ENCODE peak calls at places on chromosome 6, in four cellular contexts. One of them, this sample, is unnamed.

GRCh38 chr6:66849843-66850242 is 1142.8 kb upstream of the EYS start:
- DNase-seq in heart right ventricle: no peak
- DNase-seq in globus pallidus: no peak
- DNase-seq in neural crest cell: no peak
- DNase-seq in this sample: no peak

GRCh38 chr6:156185113-156185512 is 592.1 kb upstream of the ARID1B start:
- DNase-seq in globus pallidus: no peak
- DNase-seq in neural crest cell: no peak
- DNase-seq in heart right ventricle: no peak
- DNase-seq in this sample: no peak

GRCh38 chr6:118581489-118581959 is 33.4 kb downstream of the PLN start:
- DNase-seq in neural crest cell: no peak
- DNase-seq in globus pallidus: no peak
- DNase-seq in heart right ventricle: no peak
- DNase-seq in this sample: no peak

GRCh38 chr6:2111162-2111677 is 134.2 kb downstream of the GMDS start:
- DNase-seq in globus pallidus: no peak
- DNase-seq in heart right ventricle: no peak
- DNase-seq in neural crest cell: no peak
- DNase-seq in this sample: no peak

GRCh38 chr6:34745277-34746103 is 11.8 kb upstream of the SNRPC start:
- DNase-seq in neural crest cell: no peak
- DNase-seq in heart right ventricle: no peak
- DNase-seq in globus pallidus: no peak
- DNase-seq in this sample: no peak

GRCh38 chr6:105484238-105485161 is 81.6 kb upstream of the PREP start:
- DNase-seq in heart right ventricle: no peak
- DNase-seq in globus pallidus: peak; percentile 52
- DNase-seq in neural crest cell: no peak
- DNase-seq in this sample: no peak

GRCh38 chr6:125509477-125509876 is 207.7 kb upstream of the HDDC2 start:
- DNase-seq in heart right ventricle: no peak
- DNase-seq in neural crest cell: no peak
- DNase-seq in globus pallidus: no peak
- DNase-seq in this sample: no peak

GRCh38 chr6:25312703-25313102 is 33.5 kb downstream of the CARMIL1 start:
- DNase-seq in neural crest cell: no peak
- DNase-seq in heart right ventricle: no peak
- DNase-seq in globus pallidus: no peak
- DNase-seq in this sample: no peak

GRCh38 chr6:154852700-154853099 is 119.5 kb downstream of the SCAF8 start:
- DNase-seq in globus pallidus: no peak
- DNase-seq in heart right ventricle: no peak
- DNase-seq in neural crest cell: no peak
- DNase-seq in this sample: no peak

GRCh38 chr6:37635319-37635718 is 62.4 kb downstream of the MDGA1 start:
- DNase-seq in globus pallidus: no peak
- DNase-seq in heart right ventricle: no peak
- DNase-seq in neural crest cell: no peak
- DNase-seq in this sample: no peak

GRCh38 chr6:117399924-117400323 is 25.8 kb downstream of the ROS1 start:
- DNase-seq in globus pallidus: no peak
- DNase-seq in neural crest cell: no peak
- DNase-seq in heart right ventricle: no peak
- DNase-seq in this sample: no peak

GRCh38 chr6:146915671-146916127 is 288.5 kb upstream of the STXBP5 start:
- DNase-seq in neural crest cell: no peak
- DNase-seq in heart right ventricle: no peak
- DNase-seq in globus pallidus: no peak
- DNase-seq in this sample: no peak

GRCh38 chr6:13733178-13733851 is 21.7 kb upstream of the RANBP9 start:
- DNase-seq in heart right ventricle: peak; percentile 22
- DNase-seq in globus pallidus: peak; percentile 12
- DNase-seq in neural crest cell: no peak
- DNase-seq in this sample: no peak

GRCh38 chr6:17101422-17102257 is at the start of gene STMND1:
- DNase-seq in globus pallidus: no peak
- DNase-seq in heart right ventricle: peak; percentile 25
- DNase-seq in neural crest cell: peak; percentile 17
- DNase-seq in this sample: no peak

GRCh38 chr6:157869673-157870302 is 46.7 kb downstream of the SNX9 start:
- DNase-seq in neural crest cell: no peak
- DNase-seq in globus pallidus: no peak
- DNase-seq in heart right ventricle: no peak
- DNase-seq in this sample: no peak

GRCh38 chr6:53466257-53466656 is 78.6 kb downstream of the GCLC start:
- DNase-seq in heart right ventricle: no peak
- DNase-seq in globus pallidus: no peak
- DNase-seq in neural crest cell: no peak
- DNase-seq in this sample: no peak

GRCh38 chr6:154352898-154353585 is 3.6 kb downstream of the IPCEF1 start:
- DNase-seq in neural crest cell: no peak
- DNase-seq in globus pallidus: no peak
- DNase-seq in heart right ventricle: no peak
- DNase-seq in this sample: no peak

GRCh38 chr6:117908246-117909107 is 1.4 kb downstream of the SLC35F1 start:
- DNase-seq in heart right ventricle: peak; percentile 10
- DNase-seq in globus pallidus: peak; percentile 12
- DNase-seq in neural crest cell: peak; percentile 48
- DNase-seq in this sample: no peak

GRCh38 chr6:116217069-116217468 is 36.8 kb downstream of the TSPYL4 start:
- DNase-seq in neural crest cell: no peak
- DNase-seq in globus pallidus: peak; percentile 48
- DNase-seq in heart right ventricle: no peak
- DNase-seq in this sample: no peak

GRCh38 chr6:125598422-125598821 is 151.0 kb upstream of the HEY2 start:
- DNase-seq in globus pallidus: peak; percentile 10
- DNase-seq in heart right ventricle: peak; percentile 39
- DNase-seq in neural crest cell: no peak
- DNase-seq in this sample: no peak

GRCh38 chr6:136930528-136930927 is 8.4 kb downstream of the SLC35D3 start:
- DNase-seq in globus pallidus: no peak
- DNase-seq in heart right ventricle: no peak
- DNase-seq in neural crest cell: no peak
- DNase-seq in this sample: no peak

GRCh38 chr6:3773696-3774298 is 22.3 kb upstream of the PXDC1 start:
- DNase-seq in heart right ventricle: no peak
- DNase-seq in neural crest cell: no peak
- DNase-seq in globus pallidus: no peak
- DNase-seq in this sample: no peak

GRCh38 chr6:167550936-167551633 is 226.2 kb downstream of the TTLL2 start:
- DNase-seq in neural crest cell: no peak
- DNase-seq in globus pallidus: peak; percentile 76
- DNase-seq in heart right ventricle: peak; percentile 94
- DNase-seq in this sample: no peak

GRCh38 chr6:2542858-2543218 is 207.9 kb downstream of the MYLK4 start:
- DNase-seq in heart right ventricle: no peak
- DNase-seq in neural crest cell: no peak
- DNase-seq in globus pallidus: no peak
- DNase-seq in this sample: no peak